ENCODE peak calls at places on chromosome 6, in seven cellular contexts. S, D, E, Q, K, Y and V are unnamed samples.

GRCh38 chr6:130600880-130601341 is 226.3 kb upstream of the SMLR1 start:
- DNase-seq in S (no peak), D (no peak), E (peak), Q (peak), K (no peak), Y (peak), V (no peak)

GRCh38 chr6:38776515-38776914 is 61.4 kb downstream of the DNAH8 start:
- DNase-seq in S (no peak), D (no peak), E (peak), Q (no peak), K (no peak), Y (peak), V (no peak)

GRCh38 chr6:26457407-26457795 is 354 bp upstream of the BTN2A1 start:
- DNase-seq in S (no peak), D (no peak), E (peak), Q (peak), K (peak), Y (no peak), V (no peak)

GRCh38 chr6:162251257-162251656 is 476.3 kb downstream of the PRKN start:
- DNase-seq in S (peak), D (peak), E (no peak), Q (peak), K (peak), Y (no peak), V (no peak)

GRCh38 chr6:113936093-113936934 is 34.6 kb downstream of the HDAC2 start:
- DNase-seq in S (peak), D (peak), E (peak), Q (peak), K (peak), Y (peak), V (peak)

GRCh38 chr6:32982084-32982701 is 13.8 kb downstream of the BRD2 start:
- DNase-seq in S (no peak), D (no peak), E (peak), Q (no peak), K (no peak), Y (peak), V (no peak)

GRCh38 chr6:37097335-37097734 is 72.6 kb upstream of the PIM1 start:
- DNase-seq in S (no peak), D (no peak), E (no peak), Q (no peak), K (no peak), Y (no peak), V (no peak)

GRCh38 chr6:14804444-14805210 is 441.2 kb upstream of the JARID2 start:
- DNase-seq in S (no peak), D (no peak), E (peak), Q (no peak), K (peak), Y (no peak), V (no peak)

GRCh38 chr6:151679941-151680340 is 127.5 kb upstream of the ESR1 start:
- DNase-seq in S (no peak), D (no peak), E (no peak), Q (no peak), K (no peak), Y (no peak), V (no peak)

GRCh38 chr6:135179920-135180457 is 1.1 kb upstream of the MYB start:
- DNase-seq in S (no peak), D (no peak), E (peak), Q (no peak), K (no peak), Y (no peak), V (peak)

GRCh38 chr6:72554203-72554564 is 67.7 kb upstream of the KCNQ5 start:
- DNase-seq in S (no peak), D (no peak), E (peak), Q (no peak), K (no peak), Y (peak), V (no peak)

GRCh38 chr6:21992178-21992967 is 304.5 kb downstream of the PRL start:
- DNase-seq in S (no peak), D (no peak), E (peak), Q (no peak), K (peak), Y (peak), V (no peak)

GRCh38 chr6:38352636-38353035 is 287.1 kb downstream of the BTBD9 start:
- DNase-seq in S (no peak), D (no peak), E (peak), Q (no peak), K (no peak), Y (no peak), V (no peak)

GRCh38 chr6:4225207-4225872 is 90.0 kb upstream of the ECI2 start:
- DNase-seq in S (no peak), D (peak), E (no peak), Q (peak), K (peak), Y (no peak), V (no peak)

GRCh38 chr6:118896339-118897136 is 2.6 kb downstream of the ASF1A start:
- DNase-seq in S (peak), D (no peak), E (peak), Q (peak), K (peak), Y (peak), V (peak)

GRCh38 chr6:4774715-4775590 is 1.3 kb upstream of the CDYL start:
- DNase-seq in S (no peak), D (peak), E (peak), Q (peak), K (peak), Y (no peak), V (peak)

GRCh38 chr6:132790450-132790849 is 8.0 kb downstream of the SLC18B1 start:
- DNase-seq in S (no peak), D (no peak), E (no peak), Q (no peak), K (no peak), Y (no peak), V (no peak)

GRCh38 chr6:44740566-44741120 is 353.1 kb downstream of the CDC5L start:
- DNase-seq in S (no peak), D (no peak), E (no peak), Q (no peak), K (no peak), Y (no peak), V (no peak)

GRCh38 chr6:15504040-15504491 is 158.8 kb downstream of the DTNBP1 start:
- DNase-seq in S (no peak), D (peak), E (peak), Q (no peak), K (no peak), Y (no peak), V (no peak)

GRCh38 chr6:127933137-127933536 is 32.3 kb upstream of the THEMIS start:
- DNase-seq in S (no peak), D (no peak), E (no peak), Q (no peak), K (no peak), Y (no peak), V (no peak)

GRCh38 chr6:139990865-139991264 is 616.4 kb upstream of the CITED2 start:
- DNase-seq in S (no peak), D (peak), E (peak), Q (no peak), K (peak), Y (no peak), V (no peak)

GRCh38 chr6:149032599-149033405 is 284.7 kb upstream of the TAB2 start:
- DNase-seq in S (no peak), D (no peak), E (peak), Q (no peak), K (no peak), Y (peak), V (no peak)

GRCh38 chr6:13908955-13909381 is 15.8 kb upstream of the RNF182 start:
- DNase-seq in S (peak), D (peak), E (peak), Q (peak), K (peak), Y (peak), V (peak)

GRCh38 chr6:139028658-139029469 is at the start of gene ABRACL:
- DNase-seq in S (peak), D (peak), E (peak), Q (peak), K (peak), Y (peak), V (peak)

GRCh38 chr6:166027761-166028160 is 139.9 kb downstream of the TBXT start:
- DNase-seq in S (no peak), D (no peak), E (peak), Q (no peak), K (no peak), Y (no peak), V (no peak)

GRCh38 chr6:158503222-158503621 is 56.7 kb upstream of the TMEM181 start:
- DNase-seq in S (no peak), D (no peak), E (no peak), Q (no peak), K (no peak), Y (no peak), V (no peak)

GRCh38 chr6:18528084-18528743 is 141.1 kb downstream of the RNF144B start:
- DNase-seq in S (no peak), D (no peak), E (peak), Q (peak), K (peak), Y (peak), V (peak)

GRCh38 chr6:33926451-33926850 is 122.6 kb upstream of the MLN start:
- DNase-seq in S (peak), D (peak), E (peak), Q (peak), K (no peak), Y (peak), V (peak)

GRCh38 chr6:55040102-55040848 is 134.0 kb upstream of the HCRTR2 start:
- DNase-seq in S (no peak), D (no peak), E (peak), Q (no peak), K (no peak), Y (peak), V (no peak)

DNA sequence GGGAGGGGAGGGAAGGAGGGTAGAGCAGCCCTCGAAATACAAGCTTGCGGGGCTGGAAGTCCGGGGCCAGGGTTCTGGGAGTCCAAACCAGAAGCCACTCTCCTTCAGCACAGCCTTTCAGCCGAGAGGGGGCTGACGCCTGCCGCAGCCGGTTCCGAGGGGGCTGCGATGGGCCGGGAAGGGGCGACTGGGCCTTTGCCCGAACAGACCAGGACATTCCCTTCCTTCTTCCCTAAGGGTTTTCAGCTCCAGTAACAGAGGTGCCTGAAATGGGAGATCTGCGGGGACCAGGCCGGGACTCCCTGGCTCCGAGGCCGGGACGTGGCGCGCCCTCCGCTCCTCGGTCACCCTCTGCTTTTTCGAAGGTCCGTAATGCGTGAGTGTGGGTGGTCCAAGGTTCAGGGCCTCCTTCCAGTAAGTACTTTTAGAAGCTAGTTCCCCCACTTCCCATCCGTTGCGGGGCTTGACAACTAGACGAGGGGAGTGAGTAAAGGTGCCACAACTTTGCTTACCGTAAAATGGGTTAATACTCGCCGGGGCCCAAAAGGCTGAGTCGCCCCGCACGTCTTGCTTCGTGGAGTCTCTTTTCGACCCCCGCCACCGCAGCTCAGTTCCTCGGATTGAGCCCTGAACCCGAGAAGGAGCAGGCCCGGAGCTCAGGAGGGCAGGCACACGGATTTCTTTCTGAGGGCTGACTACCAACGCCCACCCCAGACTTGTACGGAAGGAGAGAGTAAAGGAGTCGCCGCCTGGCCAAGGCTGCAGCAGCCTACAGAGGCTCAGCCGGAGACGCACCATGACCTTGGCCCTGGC is 2.9 kb upstream of the OLIG3 start:
- DNase-seq in S (no peak), D (peak), E (no peak), Q (peak), K (no peak), Y (no peak), V (no peak)
- TF ChIP-seq EZH2 in S (no peak), D (no peak), E (peak), Q (peak), K (no peak), Y (no peak), V (no peak)

DNA sequence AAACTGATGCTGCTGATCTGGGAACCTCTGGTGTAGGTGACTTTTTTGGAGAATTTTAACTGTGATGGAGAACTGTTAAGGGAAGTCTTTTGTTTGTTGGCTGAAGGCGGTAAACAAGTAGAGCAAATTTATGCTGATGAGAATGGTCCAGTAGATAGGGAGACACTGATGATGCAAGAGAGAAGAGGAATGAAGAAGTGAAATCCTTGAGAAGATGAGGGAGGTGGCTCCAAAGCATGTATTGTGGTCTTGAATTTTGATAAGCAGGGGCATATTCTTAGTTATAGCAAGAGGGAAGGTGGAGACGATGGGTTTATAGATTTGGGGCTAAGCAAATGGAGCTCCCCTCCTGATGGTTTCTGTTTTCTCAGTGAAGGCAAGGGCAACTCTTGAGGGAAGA is 22.0 kb downstream of the MAPK14 start:
- DNase-seq in S (no peak), D (no peak), E (no peak), Q (no peak), K (no peak), Y (no peak), V (no peak)
- TF ChIP-seq EZH2phosphoT487 in S (no peak), D (no peak), E (no peak), Q (no peak), K (no peak), Y (no peak), V (no peak)

GRCh38 chr6:1504465-1504864 is 105.2 kb upstream of the FOXC1 start:
- DNase-seq in S (no peak), D (no peak), E (no peak), Q (no peak), K (no peak), Y (no peak), V (no peak)
- H3K4me2 ChIP-seq in S (no peak), D (no peak), E (no peak), Q (no peak), K (no peak), Y (no peak), V (no peak)

DNA sequence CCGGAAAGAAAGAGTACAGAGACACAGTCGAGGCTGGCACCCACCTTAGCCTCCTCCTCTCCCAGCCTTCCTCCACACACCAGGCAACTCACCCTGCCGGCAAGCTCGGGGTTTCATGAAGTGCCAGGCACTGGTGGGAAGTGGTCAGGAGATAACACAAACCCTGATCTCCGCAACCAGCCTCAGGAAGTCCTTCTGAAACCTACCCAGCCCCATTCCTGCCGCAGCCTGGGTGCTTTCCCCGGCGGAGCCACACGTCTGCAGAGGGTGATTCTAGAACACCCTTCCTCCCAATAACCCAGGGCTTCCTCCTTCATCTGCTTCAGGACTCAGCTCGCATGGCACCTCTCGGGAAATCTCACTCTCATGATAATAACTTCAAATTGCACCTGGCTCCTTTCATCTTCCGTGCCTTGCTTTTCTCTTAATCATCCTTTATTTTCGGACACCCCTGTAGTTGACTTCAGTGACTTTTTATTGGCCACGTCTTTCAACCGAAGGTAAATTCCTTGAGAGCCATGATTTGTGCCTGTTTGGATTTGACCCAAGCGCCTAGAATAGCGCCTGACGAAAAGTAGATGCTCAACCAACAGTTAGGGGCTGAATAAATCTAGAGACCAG is 8.7 kb upstream of the HLA-E start:
- DNase-seq in S (no peak), D (no peak), E (no peak), Q (peak), K (no peak), Y (peak), V (peak)
- TF ChIP-seq EZH2 in S (no peak), D (peak), E (no peak), Q (peak), K (peak), Y (no peak), V (no peak)

DNA sequence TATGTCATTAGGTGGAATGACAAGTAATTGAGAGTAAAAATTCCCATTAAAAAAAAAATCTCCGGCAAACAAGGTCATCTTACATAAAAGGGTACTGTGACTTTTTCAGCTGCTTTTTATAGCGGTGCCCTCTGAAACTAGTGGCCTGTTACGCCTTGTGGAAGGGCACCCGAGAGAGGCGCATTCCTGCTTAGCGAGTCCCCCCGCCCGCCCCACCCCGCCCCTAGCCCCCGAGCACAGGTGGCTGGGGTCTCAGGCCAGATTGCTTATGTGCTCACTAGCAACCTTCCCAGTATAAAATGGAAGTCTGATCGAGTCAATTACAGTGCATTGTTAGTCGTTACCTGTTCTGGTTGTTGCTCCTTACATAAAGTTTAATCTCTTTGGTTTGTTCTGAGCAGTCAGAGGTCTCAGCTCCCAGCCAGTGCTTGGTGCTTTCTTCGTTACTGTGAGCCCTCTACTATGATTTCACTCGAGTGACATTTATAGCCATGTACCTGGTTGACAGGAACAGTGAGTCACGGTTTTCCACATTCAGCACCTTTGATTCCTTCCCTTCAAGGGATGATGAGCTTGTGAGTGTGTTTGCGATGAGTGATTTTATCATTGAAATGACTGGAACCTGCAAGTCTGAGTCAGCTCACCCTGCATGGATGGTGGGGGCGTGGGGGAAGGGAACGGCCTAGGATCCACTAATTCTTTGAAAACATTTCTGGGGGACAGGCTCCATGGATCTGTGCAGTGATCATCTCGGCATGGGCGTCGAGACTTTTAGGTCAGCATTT is 47.6 kb downstream of the ZDHHC14 start:
- DNase-seq in S (peak), D (peak), E (peak), Q (peak), K (peak), Y (peak), V (no peak)
- TF ChIP-seq EZH2phosphoT487 in S (no peak), D (no peak), E (no peak), Q (no peak), K (no peak), Y (no peak), V (no peak)

GRCh38 chr6:159728552-159728951 is 1.2 kb downstream of the WTAP start:
- DNase-seq in S (no peak), D (no peak), E (peak), Q (no peak), K (no peak), Y (no peak), V (no peak)

GRCh38 chr6:159727717-159728440 is 573 bp downstream of the WTAP start:
- DNase-seq in S (no peak), D (no peak), E (peak), Q (peak), K (peak), Y (peak), V (peak)

GRCh38 chr6:159729598-159729997 is 2.3 kb downstream of the WTAP start:
- DNase-seq in S (no peak), D (peak), E (peak), Q (peak), K (peak), Y (no peak), V (no peak)

GRCh38 chr6:159726918-159727716 is at the start of gene WTAP:
- DNase-seq in S (peak), D (peak), E (peak), Q (peak), K (peak), Y (peak), V (peak)

GRCh38 chr6:159730277-159730676 is 3.0 kb downstream of the WTAP start:
- DNase-seq in S (no peak), D (no peak), E (no peak), Q (no peak), K (no peak), Y (no peak), V (no peak)
- H3K4me2 ChIP-seq in S (no peak), D (peak), E (peak), Q (peak), K (peak), Y (peak), V (peak)

DNA sequence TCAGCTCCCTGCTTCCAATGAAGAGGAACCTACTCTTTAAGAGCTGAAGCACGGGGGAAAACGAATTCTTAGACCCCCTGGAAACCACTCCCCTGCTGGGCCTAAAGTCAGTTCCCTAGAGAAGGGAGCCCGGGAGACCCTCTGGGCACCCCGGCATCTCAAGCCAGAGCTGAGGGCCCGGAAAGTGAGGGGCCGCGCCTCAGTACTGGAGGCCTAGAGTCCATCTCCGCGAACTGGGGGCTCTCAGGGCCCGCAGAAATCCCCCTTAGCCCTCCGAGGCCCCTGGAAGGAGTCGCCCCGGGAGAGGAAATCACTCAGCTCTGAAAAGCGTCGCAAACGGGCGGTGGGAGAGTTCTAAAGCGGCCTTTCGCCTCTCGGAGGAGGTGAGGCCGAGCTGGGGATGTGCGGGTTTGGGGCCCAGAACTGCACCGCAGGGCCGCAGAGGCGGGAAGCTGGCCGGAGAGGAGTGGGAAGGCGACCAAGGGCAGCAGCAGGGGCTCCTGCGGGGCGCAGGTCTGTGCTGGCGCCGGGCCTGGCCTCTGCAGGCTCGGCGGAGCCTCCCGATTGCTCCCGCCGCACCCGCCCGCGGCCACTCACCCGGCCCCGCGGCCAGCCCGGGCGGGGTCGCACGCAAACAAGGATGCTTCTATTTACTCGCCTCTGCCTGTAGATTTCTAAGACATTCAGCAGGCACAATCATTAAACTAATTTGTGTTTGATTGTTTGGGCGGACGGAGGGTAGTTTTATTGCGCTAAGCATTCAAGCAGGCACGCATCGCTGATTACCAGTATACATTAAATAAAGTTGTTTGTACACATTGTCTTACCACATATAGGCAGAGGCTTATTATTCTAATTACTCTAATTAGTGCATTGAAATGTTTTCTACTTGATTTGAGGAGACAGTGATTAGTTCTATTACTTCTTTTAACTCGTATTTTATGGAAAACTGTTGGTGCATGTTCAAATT is 9.2 kb downstream of the POU3F2 start:
- DNase-seq in S (no peak), D (peak), E (no peak), Q (peak), K (no peak), Y (no peak), V (no peak)
- TF ChIP-seq EZH2 in S (no peak), D (peak), E (no peak), Q (peak), K (peak), Y (no peak), V (no peak)

GRCh38 chr6:134099770-134100169 is 47.3 kb upstream of the SLC2A12 start:
- DNase-seq in S (no peak), D (no peak), E (no peak), Q (no peak), K (no peak), Y (no peak), V (no peak)
- TF ChIP-seq EZH2phosphoT487 in S (no peak), D (no peak), E (no peak), Q (no peak), K (no peak), Y (no peak), V (no peak)